ENCODE peak calls at places on chromosomes 5 and 9, in ten cellular contexts. Y is spleen, N is WTC11, C is MCF 10A, I is GM20000, S is HFFc6, K is neural crest cell, Z is GM06990, P is D721Med, L is cardiac muscle cell. A is an unnamed sample.

GRCh38 chr9:126474786-126475485 is 138.8 kb upstream of the LMX1B start:
- DNase-seq in Y (no peak), N (no peak), C (peak; percentile 83), I (no peak), S (peak; percentile 71), K (no peak), Z (no peak), P (no peak), L (no peak), A (no peak)

GRCh38 chr9:135502168-135502872 is 1.8 kb downstream of the MRPS2 start:
- DNase-seq in Y (peak; percentile 66), N (no peak), C (no peak), I (no peak), S (no peak), K (no peak), Z (no peak), P (no peak), L (no peak), A (peak; percentile 41)

GRCh38 chr9:33232866-33233265 is 7.1 kb upstream of the SPINK4 start:
- DNase-seq in Y (no peak), N (no peak), C (no peak), I (no peak), S (no peak), K (no peak), Z (no peak), P (no peak), L (no peak), A (no peak)

GRCh38 chr5:59917121-59917520 is 23.6 kb upstream of the PDE4D start:
- DNase-seq in Y (no peak), N (no peak), C (no peak), I (no peak), S (no peak), K (no peak), Z (no peak), P (no peak), L (no peak), A (no peak)

GRCh38 chr5:115369430-115370144 is 73.1 kb upstream of the CCDC112 start:
- DNase-seq in Y (no peak), N (no peak), C (no peak), I (no peak), S (no peak), K (no peak), Z (no peak), P (no peak), L (no peak), A (no peak)

GRCh38 chr5:36363776-36364175 is 62.1 kb upstream of the RANBP3L start:
- DNase-seq in Y (no peak), N (no peak), C (no peak), I (no peak), S (no peak), K (no peak), Z (no peak), P (no peak), L (no peak), A (no peak)

GRCh38 chr9:104991144-104991953 is 63.4 kb upstream of the ABCA1 start:
- DNase-seq in Y (peak; percentile 98), N (peak; percentile 86), C (peak; percentile 81), I (peak; percentile 74), S (peak; percentile 79), K (peak; percentile 55), Z (peak; percentile 88), P (no peak), L (peak; percentile 91), A (peak; percentile 92)

GRCh38 chr5:134738963-134739661 is 764 bp downstream of the CAMLG start:
- DNase-seq in Y (peak; percentile 77), N (no peak), C (peak; percentile 72), I (peak; percentile 39), S (peak; percentile 42), K (peak; percentile 10), Z (peak; percentile 20), P (no peak), L (peak; percentile 35), A (no peak)

GRCh38 chr5:14706615-14707021 is 42.1 kb downstream of the OTULIN start:
- DNase-seq in Y (no peak), N (no peak), C (no peak), I (no peak), S (peak; percentile 73), K (no peak), Z (no peak), P (no peak), L (no peak), A (no peak)

GRCh38 chr9:121581775-121582600 is 69.4 kb upstream of the DAB2IP start:
- DNase-seq in Y (no peak), N (no peak), C (no peak), I (no peak), S (no peak), K (peak; percentile 60), Z (no peak), P (no peak), L (no peak), A (no peak)

GRCh38 chr5:127694518-127695171 is 8.5 kb upstream of the CCDC192 start:
- DNase-seq in Y (no peak), N (no peak), C (no peak), I (no peak), S (no peak), K (no peak), Z (no peak), P (no peak), L (no peak), A (no peak)
- TF ChIP-seq CTCF in Y (no peak), N (no peak), C (no peak), I (no peak), S (no peak), K (no peak), Z (no peak), P (no peak), L (no peak), A (no peak)

GRCh38 chr5:68557162-68557936 is 341.8 kb downstream of the PIK3R1 start:
- DNase-seq in Y (no peak), N (no peak), C (no peak), I (no peak), S (no peak), K (no peak), Z (no peak), P (no peak), L (no peak), A (no peak)

GRCh38 chr5:68565427-68565826 is 349.9 kb downstream of the PIK3R1 start:
- DNase-seq in Y (no peak), N (no peak), C (no peak), I (peak; percentile 10), S (no peak), K (no peak), Z (peak; percentile 49), P (no peak), L (no peak), A (no peak)

GRCh38 chr5:68562308-68562707 is 346.8 kb downstream of the PIK3R1 start:
- DNase-seq in Y (no peak), N (no peak), C (peak; percentile 68), I (no peak), S (peak; percentile 59), K (no peak), Z (no peak), P (no peak), L (peak; percentile 14), A (no peak)
- TF ChIP-seq CTCF in Y (no peak), N (no peak), C (no peak), I (no peak), S (no peak), K (no peak), Z (no peak), P (no peak), L (no peak), A (no peak)

GRCh38 chr5:118883396-118883795 is 105.0 kb downstream of the DTWD2 start:
- DNase-seq in Y (no peak), N (no peak), C (no peak), I (no peak), S (no peak), K (no peak), Z (no peak), P (no peak), L (no peak), A (no peak)

GRCh38 chr5:118891252-118891651 is 97.1 kb downstream of the DTWD2 start:
- DNase-seq in Y (no peak), N (no peak), C (no peak), I (no peak), S (no peak), K (no peak), Z (no peak), P (no peak), L (no peak), A (no peak)

GRCh38 chr5:118888556-118888955 is 99.8 kb downstream of the DTWD2 start:
- DNase-seq in Y (no peak), N (no peak), C (no peak), I (no peak), S (no peak), K (no peak), Z (no peak), P (no peak), L (no peak), A (no peak)

DNA sequence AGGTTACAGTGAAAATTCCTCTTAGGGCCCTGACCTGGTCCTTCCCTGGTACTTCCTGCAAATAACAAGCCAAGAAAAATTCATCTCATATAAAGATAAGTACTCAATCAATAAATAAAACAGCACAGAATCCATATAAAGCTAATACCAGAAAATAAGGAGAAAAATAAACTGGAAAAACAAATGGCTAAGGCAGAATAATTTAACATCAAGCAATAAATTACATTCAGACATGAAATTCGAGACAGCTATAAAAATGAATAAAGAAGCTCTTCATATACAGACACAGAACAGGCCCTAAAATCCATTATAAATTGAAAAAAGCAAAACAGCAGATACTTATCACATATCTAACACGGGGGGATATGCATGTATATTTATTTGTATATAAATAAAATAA is 99.2 kb downstream of the DTWD2 start:
- DNase-seq in Y (no peak), N (no peak), C (no peak), I (no peak), S (no peak), K (no peak), Z (no peak), P (no peak), L (no peak), A (no peak)
- TF ChIP-seq CTCF in Y (no peak), N (no peak), C (no peak), I (no peak), S (no peak), K (no peak), Z (no peak), P (no peak), L (no peak), A (no peak)

GRCh38 chr5:957730-958485 is 50.7 kb upstream of the NKD2 start:
- DNase-seq in Y (no peak), N (no peak), C (peak; percentile 32), I (no peak), S (no peak), K (no peak), Z (no peak), P (no peak), L (no peak), A (no peak)

GRCh38 chr5:959581-960531 is 48.7 kb upstream of the NKD2 start:
- DNase-seq in Y (peak; percentile 54), N (no peak), C (no peak), I (no peak), S (no peak), K (no peak), Z (no peak), P (no peak), L (no peak), A (no peak)

GRCh38 chr5:956178-956761 is 52.3 kb upstream of the NKD2 start:
- DNase-seq in Y (peak; percentile 68), N (no peak), C (no peak), I (no peak), S (no peak), K (no peak), Z (no peak), P (no peak), L (no peak), A (no peak)

GRCh38 chr5:958701-959571 is 49.7 kb upstream of the NKD2 start:
- DNase-seq in Y (peak; percentile 70), N (no peak), C (peak; percentile 93), I (no peak), S (no peak), K (no peak), Z (no peak), P (no peak), L (no peak), A (no peak)

GRCh38 chr5:956941-957729 is 51.5 kb upstream of the NKD2 start:
- DNase-seq in Y (no peak), N (peak; percentile 34), C (peak; percentile 74), I (peak; percentile 73), S (peak; percentile 82), K (no peak), Z (peak; percentile 37), P (no peak), L (peak; percentile 32), A (no peak)
- TF ChIP-seq CTCF in Y (no peak), N (peak; percentile 38), C (peak; percentile 27), I (no peak), S (peak; percentile 81), K (peak; percentile 43), Z (peak; percentile 46), P (no peak), L (peak; percentile 50), A (no peak)